ENCODE peak calls at places on chromosomes 5 and 9, in five cellular contexts. O is sigmoid colon, V is retinal pigment epithelial cell, A is C1 segment of cervical spinal cord, Z is GM12892. U is an unnamed sample.

GRCh38 chr5:36414869-36415282 is 113.2 kb upstream of the RANBP3L start:
- DNase-seq in A (no peak), Z (no peak), O (no peak), V (peak), U (peak)

GRCh38 chr5:179554981-179555380 is 4.6 kb downstream of the RUFY1 start:
- DNase-seq in V (no peak), O (no peak), Z (no peak), A (no peak), U (no peak)

GRCh38 chr9:126805546-126806262 is 864 bp downstream of the ZBTB43 start:
- DNase-seq in O (peak), V (no peak), A (no peak), Z (peak), U (peak)

GRCh38 chr5:34483442-34484033 is 172.6 kb upstream of the RAI14 start:
- DNase-seq in O (no peak), A (no peak), Z (no peak), V (no peak), U (no peak)

GRCh38 chr5:1480217-1480616 is 35.0 kb upstream of the SLC6A3 start:
- DNase-seq in O (no peak), V (no peak), Z (no peak), A (no peak), U (no peak)

GRCh38 chr9:19690128-19690527 is 98.7 kb downstream of the SLC24A2 start:
- DNase-seq in V (peak), O (no peak), Z (no peak), A (no peak), U (no peak)

GRCh38 chr9:103804077-103804735 is 289.9 kb upstream of the SMC2 start:
- DNase-seq in A (no peak), Z (no peak), O (no peak), V (no peak), U (no peak)

GRCh38 chr9:27529316-27530278 is at the start of gene MOB3B:
- DNase-seq in V (peak), Z (peak), O (peak), A (peak), U (peak)

GRCh38 chr5:149719666-149720065 is 10.4 kb upstream of the PPARGC1B start:
- DNase-seq in A (no peak), V (no peak), Z (no peak), O (no peak), U (no peak)

U was measured in NCI-H2171 treated with DMSO at 0.1 percent for 48 hours.